ENCODE peak calls at places on chromosomes 12 and 14, in four cellular contexts. A, C, H and R are unnamed samples.
A peak's percentile ranks its signal among the peaks of the same experiment; 100 is the strongest.

GRCh38 chr12:104863549-104863948 is 94.5 kb downstream of the SLC41A2 start:
- DNase-seq in H (no peak), C (no peak), A (no peak), R (no peak)

GRCh38 chr14:106436310-106436905 is 910.0 kb downstream of the TMEM121 start:
- DNase-seq in A (no peak), H (no peak), C (no peak), R (peak; percentile 1)

GRCh38 chr14:22982477-22983245 is at the start of gene AJUBA:
- DNase-seq in C (peak; percentile 88), H (peak; percentile 93), A (peak; percentile 97), R (peak; percentile 97)

GRCh38 chr12:40152783-40153383 is 47.0 kb upstream of the SLC2A13 start:
- DNase-seq in C (no peak), H (peak; percentile 32), A (peak; percentile 45), R (peak; percentile 40)

GRCh38 chr14:102776761-102777710 is at the start of gene TRAF3:
- DNase-seq in C (peak; percentile 27), A (peak; percentile 83), H (no peak), R (no peak)

GRCh38 chr12:96141216-96141944 is 52.8 kb upstream of the ELK3 start:
- DNase-seq in A (peak; percentile 75), C (no peak), H (no peak), R (no peak)

GRCh38 chr14:88841741-88842140 is 17.3 kb downstream of the TTC8 start:
- DNase-seq in A (peak; percentile 32), C (no peak), H (no peak), R (no peak)

GRCh38 chr12:49808686-49809368 is 19.4 kb downstream of the NCKAP5L start:
- DNase-seq in C (no peak), A (peak; percentile 75), H (no peak), R (peak; percentile 69)

GRCh38 chr12:92134638-92135274 is 10.9 kb downstream of the BTG1 start:
- DNase-seq in C (no peak), A (peak; percentile 63), H (no peak), R (no peak)

GRCh38 chr14:58746261-58746660 is 108.5 kb downstream of the DACT1 start:
- DNase-seq in H (no peak), A (peak; percentile 69), C (no peak), R (no peak)

GRCh38 chr14:80316426-80316825 is 105.1 kb upstream of the DIO2 start:
- DNase-seq in A (no peak), H (no peak), C (no peak), R (no peak)

DNA sequence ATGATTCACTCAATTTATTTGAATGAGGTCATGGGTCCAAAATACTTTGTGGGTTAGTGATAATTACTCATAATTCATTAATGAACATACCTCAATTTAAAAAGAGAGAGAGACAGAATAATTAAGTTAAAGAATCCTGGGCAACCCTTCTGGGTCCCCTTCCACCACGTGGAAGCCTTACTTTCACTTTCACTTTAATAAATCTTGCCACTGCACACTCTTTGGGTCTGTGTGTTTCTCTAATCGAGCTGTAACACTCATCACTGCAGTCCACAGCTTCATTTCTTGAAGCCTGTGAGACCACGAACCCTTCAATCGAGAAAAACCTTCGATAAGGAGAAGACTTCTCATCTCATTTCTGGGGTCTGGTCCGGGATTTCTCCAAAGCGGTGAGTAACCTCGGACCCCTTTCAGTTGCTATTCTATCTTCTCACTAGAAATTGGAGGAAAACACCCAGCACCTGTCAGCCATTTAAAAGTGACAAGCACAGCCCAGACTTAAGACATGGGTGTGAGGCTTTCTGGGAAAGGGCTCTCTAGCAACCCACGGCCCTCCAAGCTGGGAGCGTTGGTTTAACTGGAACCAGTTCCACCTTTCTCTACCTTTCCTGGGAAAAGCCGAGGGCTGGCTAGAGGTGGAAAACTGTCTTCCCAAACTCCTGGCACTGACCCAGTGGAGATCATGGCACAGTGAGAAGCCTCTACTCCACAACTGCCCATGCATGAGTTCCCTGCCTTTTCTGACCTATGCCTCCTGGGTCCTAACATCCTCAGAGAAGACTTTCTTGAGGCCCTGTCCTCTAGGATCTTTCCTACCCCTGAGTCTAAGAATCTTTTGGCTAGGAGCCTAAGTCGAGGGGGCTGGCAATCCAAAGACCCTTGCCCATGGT is 148.8 kb upstream of the ATF7IP start:
- DNase-seq in C (no peak), A (peak; percentile 33), H (no peak), R (no peak)
- H3K9ac ChIP-seq in C (no peak overlapping the region), A (peak overlapping the region; percentile 62), H (no peak overlapping the region), R (no peak overlapping the region)

GRCh38 chr14:90758028-90758889 is 58.0 kb downstream of the TTC7B start:
- DNase-seq in A (peak; percentile 87), H (peak; percentile 91), C (peak; percentile 96), R (peak; percentile 93)

GRCh38 chr14:90759370-90760054 is 56.7 kb downstream of the TTC7B start:
- DNase-seq in A (no peak), C (no peak), H (no peak), R (no peak)

GRCh38 chr14:90757452-90757851 is 58.8 kb downstream of the TTC7B start:
- DNase-seq in A (peak; percentile 5), C (no peak), H (no peak), R (no peak)

GRCh38 chr14:90760055-90760444 is 56.2 kb downstream of the TTC7B start:
- DNase-seq in C (no peak), H (no peak), A (no peak), R (no peak)

GRCh38 chr14:90758959-90759358 is 57.3 kb downstream of the TTC7B start:
- DNase-seq in A (peak; percentile 8), H (no peak), C (no peak), R (no peak)
- H4K8ac ChIP-seq in A (peak overlapping the region; percentile 0), H (no peak overlapping the region), C (no peak overlapping the region), R (no peak overlapping the region)

DNA sequence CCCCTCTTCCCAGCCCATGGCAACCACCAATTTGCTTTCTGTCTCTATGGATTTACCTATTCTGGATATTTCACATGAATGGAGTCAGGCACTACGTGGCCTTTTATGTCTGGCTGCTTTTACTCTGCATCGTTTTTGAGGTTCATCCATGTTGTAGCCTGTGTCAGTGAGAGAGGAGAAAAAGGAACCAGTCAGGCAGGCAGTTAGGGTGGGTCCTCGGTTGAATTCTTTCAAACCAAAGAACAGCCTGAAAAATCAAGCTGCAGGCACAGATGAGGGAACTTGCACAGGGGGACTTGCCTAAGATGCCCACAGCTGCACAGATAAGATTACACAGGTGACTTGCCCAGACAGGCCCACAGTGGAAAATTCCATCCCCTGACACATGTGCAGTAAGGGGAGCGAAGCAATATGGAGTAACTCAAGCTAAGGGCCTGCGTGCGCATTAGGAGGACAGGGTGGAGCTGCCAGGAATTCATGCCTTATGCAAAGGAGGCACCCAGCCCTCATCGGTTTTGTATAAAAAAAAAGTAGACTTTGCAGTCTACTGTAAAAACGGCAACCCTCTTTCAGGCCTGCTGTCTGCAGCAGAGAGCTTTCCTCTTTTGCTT is 152.4 kb upstream of the RFLNA start:
- DNase-seq in A (no peak), H (no peak), C (no peak), R (no peak)
- H3K9ac ChIP-seq in A (no peak overlapping the region), H (no peak overlapping the region), C (no peak overlapping the region), R (no peak overlapping the region)

DNA sequence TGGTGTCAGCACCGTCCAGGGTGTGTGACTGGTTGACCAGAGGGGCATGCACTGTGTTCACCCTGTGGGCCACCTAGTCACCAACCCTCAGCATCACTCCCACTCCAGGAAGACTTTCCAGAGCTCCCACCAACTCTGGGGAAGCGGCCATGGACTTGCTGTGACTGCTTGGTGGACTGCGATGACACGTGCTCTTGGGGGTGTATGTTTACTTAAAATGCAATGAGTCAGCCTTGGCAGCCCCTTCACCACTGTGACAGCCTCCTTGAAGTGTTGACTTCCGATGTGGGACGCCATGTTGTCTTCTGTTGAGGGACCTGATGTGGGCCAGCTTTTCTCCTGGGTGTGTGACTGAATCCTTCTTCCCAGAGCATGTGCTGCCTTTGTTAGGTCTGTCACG is 151.1 kb upstream of the RTL1 start:
- DNase-seq in C (no peak), H (no peak), A (no peak), R (no peak)
- H4K8ac ChIP-seq in C (no peak overlapping the region), H (no peak overlapping the region), A (no peak overlapping the region), R (no peak overlapping the region)

GRCh38 chr12:2453807-2454177 is 341.0 kb upstream of the FKBP4 start:
- DNase-seq in H (no peak), A (no peak), C (no peak), R (no peak)

GRCh38 chr12:2455410-2455809 is 339.4 kb upstream of the FKBP4 start:
- DNase-seq in H (no peak), A (no peak), C (no peak), R (no peak)

GRCh38 chr12:2451497-2451896 is 343.3 kb upstream of the FKBP4 start:
- DNase-seq in C (no peak), A (no peak), H (no peak), R (no peak)

GRCh38 chr12:2454778-2455177 is 340.0 kb upstream of the FKBP4 start:
- DNase-seq in C (no peak), H (no peak), A (no peak), R (no peak)

DNA sequence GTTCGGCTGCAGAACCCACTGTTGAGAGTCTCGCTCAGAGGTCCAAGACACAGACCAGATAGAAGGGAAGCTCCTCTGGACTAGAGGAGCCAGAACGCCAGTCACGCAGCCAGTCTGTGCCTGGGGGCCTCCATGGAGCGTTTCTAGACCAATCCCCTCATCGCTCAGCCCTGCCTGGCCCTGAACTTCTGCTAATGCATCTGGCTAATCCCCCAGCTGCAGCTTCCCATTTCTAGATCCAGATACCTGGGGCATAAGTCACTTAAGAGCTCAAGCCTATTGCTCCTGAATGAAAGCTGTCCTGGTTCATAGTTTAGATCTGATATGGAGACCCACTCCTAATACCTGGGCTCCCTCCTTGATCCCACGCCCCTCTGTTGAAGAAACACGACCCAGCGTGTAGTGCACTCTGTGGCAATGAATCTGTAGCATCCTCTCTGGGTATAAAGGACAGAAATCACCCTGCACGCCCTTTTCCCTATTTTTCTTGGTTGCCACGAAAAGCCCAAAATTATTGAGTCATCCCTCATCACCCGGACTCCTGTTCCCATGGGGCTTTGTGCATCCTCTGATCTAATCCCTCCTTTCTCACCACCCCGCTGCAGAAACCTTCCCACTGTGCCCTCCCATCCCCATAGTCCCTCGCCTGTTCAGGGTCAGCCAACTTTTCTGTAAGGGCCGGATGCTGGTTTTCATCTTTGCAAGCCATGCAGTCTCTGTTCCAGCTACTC is 341.5 kb upstream of the FKBP4 start:
- DNase-seq in C (no peak), A (no peak), H (no peak), R (no peak)
- H3K9ac ChIP-seq in C (no peak overlapping the region), A (peak overlapping the region; percentile 44), H (no peak overlapping the region), R (no peak overlapping the region)

DNA sequence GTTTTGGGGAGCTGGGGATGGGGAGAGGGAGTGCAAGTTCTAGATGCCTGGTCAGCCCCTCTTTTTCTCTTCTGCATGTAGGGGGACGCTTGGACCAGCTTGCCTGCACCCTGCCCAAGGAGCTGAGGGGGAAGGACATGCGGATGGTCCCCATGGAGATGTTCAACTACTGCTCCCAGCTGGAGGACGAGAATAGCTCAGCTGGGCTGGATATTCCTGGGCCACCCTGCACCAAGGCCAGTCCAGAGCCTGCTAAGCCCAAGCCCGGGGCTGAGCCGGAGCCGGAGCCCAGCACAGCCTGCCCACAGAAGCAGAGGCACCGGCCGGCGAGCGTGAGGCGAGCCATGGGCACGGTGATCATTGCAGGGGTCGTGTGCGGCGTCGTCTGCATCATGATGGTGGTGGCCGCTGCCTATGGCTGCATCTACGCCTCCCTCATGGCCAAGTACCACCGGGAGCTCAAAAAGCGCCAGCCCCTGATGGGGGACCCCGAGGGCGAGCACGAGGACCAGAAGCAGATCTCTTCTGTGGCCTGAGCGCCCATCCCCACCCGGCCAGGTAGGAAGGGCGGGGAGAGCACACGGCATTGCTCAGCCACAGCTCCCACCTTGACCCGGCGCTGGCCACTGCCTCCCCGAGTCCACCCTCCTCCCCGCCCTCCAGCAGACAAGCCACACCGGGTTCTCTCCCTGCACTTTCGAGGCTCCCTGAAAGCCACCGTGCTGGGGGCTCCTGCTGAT is 14.0 kb downstream of the LRTM2 start:
- DNase-seq in C (no peak), H (no peak), A (no peak), R (no peak)
- H4K8ac ChIP-seq in C (no peak overlapping the region), H (peak overlapping the region; percentile 7), A (no peak overlapping the region), R (no peak overlapping the region)